ENCODE peak calls at places on chromosomes 12 and 14, in eight cellular contexts. H, A, O, Y, F, R, L and N are unnamed samples.
A peak's percentile ranks its signal among the peaks of the same experiment; 100 is the strongest.

GRCh38 chr14:68890173-68890931 is 88.8 kb downstream of the ACTN1 start:
- DNase-seq in R (no peak), A (no peak), O (no peak), Y (no peak), H (no peak), F (no peak), L (no peak), N (no peak)

GRCh38 chr14:23352506-23353432 is at the start of gene SLC22A17:
- DNase-seq in A (peak; percentile 52), R (no peak), L (peak; percentile 90), F (peak; percentile 91), H (peak; percentile 30), Y (no peak), O (peak; percentile 86), N (peak; percentile 60)

GRCh38 chr14:70358631-70359030 is 852 bp downstream of the COX16 start:
- DNase-seq in O (no peak), Y (peak; percentile 3), H (no peak), R (no peak), F (no peak), L (peak; percentile 14), A (no peak), N (peak; percentile 2)

GRCh38 chr14:55846852-55847471 is 267.0 kb downstream of the KTN1 start:
- DNase-seq in A (no peak), Y (peak; percentile 72), L (peak; percentile 78), H (no peak), F (no peak), O (peak; percentile 53), R (peak; percentile 9), N (no peak)

GRCh38 chr14:76936483-76936882 is 92.0 kb downstream of the IRF2BPL start:
- DNase-seq in H (no peak), R (no peak), A (no peak), L (peak; percentile 66), O (no peak), F (no peak), Y (no peak), N (no peak)

GRCh38 chr12:46160081-46160980 is 108.5 kb downstream of the SLC38A1 start:
- DNase-seq in L (peak; percentile 64), O (no peak), A (no peak), Y (peak; percentile 93), H (peak; percentile 31), F (peak; percentile 59), R (peak; percentile 74), N (peak; percentile 89)

GRCh38 chr14:54901380-54902142 is 1.1 kb downstream of the GCH1 start:
- DNase-seq in F (no peak), H (no peak), Y (no peak), O (no peak), A (no peak), L (peak; percentile 21), R (no peak), N (no peak)

GRCh38 chr14:72892879-72893635 is 844 bp downstream of the DPF3 start:
- DNase-seq in H (peak; percentile 36), R (no peak), L (peak; percentile 59), A (no peak), F (no peak), O (peak; percentile 31), Y (peak; percentile 13), N (peak; percentile 43)

GRCh38 chr12:78559441-78559840 is 305.1 kb upstream of the SYT1 start:
- DNase-seq in F (no peak), L (no peak), R (no peak), O (no peak), H (no peak), A (no peak), Y (no peak), N (no peak)

GRCh38 chr14:100584056-100585031 is 2.9 kb downstream of the BEGAIN start:
- DNase-seq in O (no peak), F (no peak), H (no peak), Y (no peak), L (no peak), A (no peak), R (no peak), N (no peak)